ENCODE peak calls at places on chromosomes 4 and X, in four cellular contexts. R is mesendoderm, C is IMR-90, L is H1. M is an unnamed sample.

GRCh38 chrX:133544778-133545177 is 129.5 kb upstream of the GPC4 start:
- DNase-seq in R (no peak), C (no peak), L (no peak), M (no peak)

GRCh38 chrX:12269484-12269883 is 131.2 kb downstream of the FRMPD4 start:
- DNase-seq in R (no peak), C (no peak), L (no peak), M (no peak)

GRCh38 chrX:10288400-10288799 is 131.6 kb downstream of the CLCN4 start:
- DNase-seq in R (no peak), C (peak), L (no peak), M (no peak)

GRCh38 chr4:150739591-150739990 is 157.6 kb downstream of the MAB21L2 start:
- DNase-seq in R (peak), C (no peak), L (no peak), M (no peak)

GRCh38 chr4:7074423-7074822 is 6.6 kb upstream of the GRPEL1 start:
- DNase-seq in R (no peak), C (no peak), L (no peak), M (no peak)

GRCh38 chr4:123415977-123416376 is 19.4 kb downstream of the SPRY1 start:
- DNase-seq in R (no peak), C (peak), L (no peak), M (no peak)

GRCh38 chrX:155864655-155865054 is 16.5 kb upstream of the VAMP7 start:
- DNase-seq in R (peak), C (no peak), L (no peak), M (no peak)

GRCh38 chr4:2604614-2605013 is 68.2 kb downstream of the FAM193A start:
- DNase-seq in R (no peak), C (no peak), L (no peak), M (no peak)

GRCh38 chrX:53223955-53224859 is 800 bp downstream of the KDM5C start:
- DNase-seq in R (peak), C (peak), L (no peak), M (no peak)

GRCh38 chr4:59518005-59518823 is 1681.9 kb upstream of the ADGRL3 start:
- DNase-seq in R (no peak), C (no peak), L (no peak), M (peak)

GRCh38 chr4:13059015-13059414 is 425.1 kb downstream of the RAB28 start:
- DNase-seq in R (no peak), C (no peak), L (no peak), M (no peak)

GRCh38 chr4:173424899-173425805 is 26.2 kb upstream of the SCRG1 start:
- DNase-seq in R (no peak), C (peak), L (no peak), M (no peak)

GRCh38 chr4:183610033-183610432 is 49.0 kb downstream of the RWDD4 start:
- DNase-seq in R (peak), C (peak), L (no peak), M (no peak)

GRCh38 chr4:71429106-71429505 is 90.3 kb downstream of the SLC4A4 start:
- DNase-seq in R (no peak), C (no peak), L (no peak), M (no peak)

GRCh38 chr4:182745268-182745667 is 171.9 kb downstream of the DCTD start:
- DNase-seq in R (no peak), C (no peak), L (no peak), M (no peak)

GRCh38 chrX:71143508-71143907 is 1.1 kb upstream of the NLGN3 start:
- DNase-seq in R (no peak), C (peak), L (no peak), M (no peak)

GRCh38 chr4:6857009-6857882 is 52.4 kb upstream of the TBC1D14 start:
- DNase-seq in R (no peak), C (no peak), L (no peak), M (no peak)

GRCh38 chr4:8507251-8507570 is 66.6 kb downstream of the TRMT44 start:
- DNase-seq in R (no peak), C (no peak), L (no peak), M (no peak)

GRCh38 chr4:147015531-147015930 is 69.9 kb upstream of the TTC29 start:
- DNase-seq in R (no peak), C (no peak), L (no peak), M (no peak)

GRCh38 chrX:40773809-40774208 is 38.5 kb upstream of the MED14 start:
- DNase-seq in R (no peak), C (peak), L (no peak), M (no peak)

GRCh38 chr4:37453004-37453360 is 208.4 kb downstream of the NWD2 start:
- DNase-seq in R (peak), C (peak), L (no peak), M (peak)

GRCh38 chrX:129577473-129577872 is 37.4 kb downstream of the OCRL start:
- DNase-seq in R (peak), C (peak), L (no peak), M (no peak)

GRCh38 chr4:8285143-8285975 is 15.8 kb downstream of the HTRA3 start:
- DNase-seq in R (no peak), C (no peak), L (no peak), M (no peak)

GRCh38 chr4:52572936-52573485 is 86.1 kb downstream of the USP46 start:
- DNase-seq in R (no peak), C (peak), L (no peak), M (no peak)

GRCh38 chr4:88275516-88275915 is 8.8 kb downstream of the PPM1K start:
- DNase-seq in R (no peak), C (peak), L (no peak), M (no peak)

GRCh38 chr4:82376109-82376508 is 2.3 kb upstream of the HNRNPD start:
- DNase-seq in R (no peak), C (no peak), L (no peak), M (no peak)

GRCh38 chr4:4387531-4388311 is 819 bp downstream of the NSG1 start:
- DNase-seq in R (no peak), C (no peak), L (no peak), M (no peak)

GRCh38 chr4:113300384-113301011 is 251.0 kb downstream of the ANK2 start:
- DNase-seq in R (peak), C (peak), L (no peak), M (no peak)

GRCh38 chr4:125244848-125245450 is 69.8 kb upstream of the FAT4 start:
- DNase-seq in R (peak), C (peak), L (no peak), M (no peak)

GRCh38 chr4:19309365-19309764 is 942.3 kb upstream of the SLIT2 start:
- DNase-seq in R (peak), C (peak), L (no peak), M (no peak)

GRCh38 chr4:17578482-17578891 is 1.5 kb downstream of the LAP3 start:
- DNase-seq in R (no peak), C (peak), L (no peak), M (no peak)

GRCh38 chr4:43189741-43190140 is 297.2 kb downstream of the GRXCR1 start:
- DNase-seq in R (no peak), C (no peak), L (no peak), M (no peak)

GRCh38 chr4:153788419-153789276 is at the start of gene SFRP2:
- DNase-seq in R (peak), C (no peak), L (peak), M (peak)

GRCh38 chrX:106631615-106632014 is 19.8 kb downstream of the RADX start:
- DNase-seq in R (no peak), C (no peak), L (no peak), M (no peak)

GRCh38 chr4:108030332-108030731 is 40.6 kb downstream of the HADH start:
- DNase-seq in R (peak), C (peak), L (peak), M (peak)

GRCh38 chr4:8079916-8080753 is 78.5 kb downstream of the ABLIM2 start:
- DNase-seq in R (peak), C (no peak), L (no peak), M (no peak)

GRCh38 chr4:41067369-41067768 is 147.0 kb downstream of the APBB2 start:
- DNase-seq in R (no peak), C (peak), L (no peak), M (no peak)
- H3K9ac ChIP-seq in R (no peak), C (no peak), L (no peak), M (no peak)

GRCh38 chr4:139492429-139492828 is 38.5 kb downstream of the RAB33B start:
- DNase-seq in R (peak), C (no peak), L (no peak), M (peak)

GRCh38 chr4:139489638-139490037 is 35.7 kb downstream of the RAB33B start:
- DNase-seq in R (no peak), C (no peak), L (no peak), M (no peak)

GRCh38 chr4:139488442-139488841 is 34.5 kb downstream of the RAB33B start:
- DNase-seq in R (no peak), C (no peak), L (no peak), M (no peak)

DNA sequence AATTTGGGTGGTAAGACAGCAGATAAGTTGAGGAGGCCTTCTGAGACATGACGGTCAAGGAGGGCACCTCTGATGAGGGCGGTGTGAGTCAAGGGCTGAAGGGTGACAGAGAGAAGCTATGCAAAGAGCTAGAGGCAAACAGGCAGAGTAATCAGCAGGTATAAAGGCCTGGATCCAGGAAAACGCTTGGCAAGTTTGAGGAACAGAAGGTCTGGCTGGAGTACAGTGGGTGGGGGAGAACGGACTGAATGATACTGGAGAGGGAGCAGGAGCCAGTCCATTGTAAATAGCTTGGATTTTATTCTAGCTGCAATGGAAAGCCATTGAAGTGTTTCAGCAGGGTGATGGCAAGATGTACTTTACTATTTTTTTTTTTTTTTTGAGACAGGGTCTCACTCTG is 39.3 kb downstream of the RAB33B start:
- DNase-seq in R (no peak), C (no peak), L (no peak), M (no peak)
- H4K5ac ChIP-seq in R (no peak), C (no peak), L (no peak), M (no peak)

DNA sequence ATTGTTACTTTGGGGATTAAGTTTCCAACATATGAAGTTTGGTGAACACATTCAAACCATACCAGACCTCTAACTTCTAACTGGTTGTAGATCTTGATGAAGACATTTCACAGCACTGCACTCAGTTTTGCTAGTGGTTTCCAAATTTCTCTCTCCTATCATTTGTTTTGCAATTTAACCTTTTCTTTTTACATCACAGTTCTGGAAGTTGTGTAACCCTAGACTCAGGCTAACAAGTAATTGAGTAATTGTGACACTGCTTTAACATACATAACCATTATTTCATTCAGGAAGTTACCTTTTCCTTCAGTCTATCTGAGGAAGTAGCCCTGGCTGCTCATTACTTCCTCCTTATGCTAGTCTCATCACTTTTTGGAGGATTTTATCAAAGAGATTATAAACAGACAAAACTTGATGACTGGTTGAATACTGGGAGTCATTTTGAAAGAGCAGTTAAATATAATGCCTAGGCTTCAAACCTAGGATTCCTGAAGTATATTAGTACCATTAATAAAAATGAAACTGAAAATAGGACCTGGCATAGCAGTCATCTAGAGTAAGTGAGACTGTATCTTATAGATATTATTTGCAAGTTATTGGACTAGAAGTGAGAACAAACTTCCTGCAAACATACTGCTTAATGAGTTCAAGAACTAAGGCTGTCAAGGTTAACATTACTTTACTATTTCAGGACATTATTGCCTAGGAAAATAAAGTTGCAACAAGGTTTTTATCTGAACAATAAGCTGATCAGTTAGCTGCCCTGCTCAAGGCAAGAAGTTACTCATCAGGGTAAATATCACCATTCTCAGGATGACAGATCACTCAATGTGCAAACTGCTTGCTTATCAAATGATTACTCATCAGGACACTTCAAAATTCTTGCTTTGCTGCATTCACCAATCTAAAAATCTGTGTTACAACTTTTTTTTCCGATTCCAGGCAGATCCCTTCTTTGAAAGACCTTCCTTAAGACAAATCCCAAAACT is 25.6 kb upstream of the TEX13C start:
- DNase-seq in R (no peak), C (no peak), L (no peak), M (no peak)
- H2BK120ac ChIP-seq in R (no peak), C (no peak), L (no peak), M (no peak)

DNA sequence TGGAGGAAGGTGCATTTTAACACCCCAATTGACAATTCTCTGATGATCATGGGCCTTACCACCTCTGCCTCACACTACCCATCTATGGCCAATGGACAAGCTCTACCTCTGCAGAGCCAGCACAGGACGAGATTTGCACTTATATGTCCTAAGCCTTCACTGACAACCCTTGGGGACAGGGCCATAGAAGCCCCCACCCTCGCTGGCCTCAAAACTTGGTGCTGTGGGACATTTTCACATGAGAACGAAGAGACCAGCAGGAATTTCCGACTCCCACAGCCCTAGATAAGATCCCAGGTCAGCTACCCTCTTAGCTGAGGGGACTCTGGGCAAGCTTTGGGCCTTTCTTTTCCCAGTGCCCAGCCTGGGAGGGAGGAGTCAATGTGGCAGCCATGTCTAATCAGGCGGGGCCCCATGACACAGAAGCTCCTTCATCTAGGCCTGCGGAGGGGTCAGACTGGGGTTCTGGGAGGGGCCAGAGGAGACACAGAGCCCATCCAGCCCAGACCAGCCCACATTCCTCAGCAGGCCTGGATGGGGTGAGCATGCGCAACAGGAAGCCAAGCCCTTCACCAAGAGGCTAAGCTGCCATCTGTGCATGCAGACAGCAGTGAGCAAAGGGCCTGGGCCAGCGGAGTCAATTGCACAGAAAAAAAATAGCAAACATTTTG is 12.1 kb downstream of the PJA1 start:
- DNase-seq in R (peak), C (peak), L (no peak), M (peak)
- H3K9ac ChIP-seq in R (no peak), C (no peak), L (no peak), M (no peak)

M was measured in H9.